ENCODE peak calls at places on chromosomes 5 and 9, in five cellular contexts. One of them, this sample, is unnamed.

GRCh38 chr9:15211994-15212501 is 95.0 kb downstream of the TTC39B start:
- DNase-seq in NCI-H526 treated with DMSO at 0.1 percent for 48 hours: peak
- DNase-seq in SW 1271: no peak
- DNase-seq in tibial artery: no peak
- DNase-seq in NCI-H69: no peak
- DNase-seq in this sample: peak

GRCh38 chr9:124291801-124292396 is 34.1 kb downstream of the NEK6 start:
- DNase-seq in NCI-H526 treated with DMSO at 0.1 percent for 48 hours: no peak
- DNase-seq in NCI-H69: no peak
- DNase-seq in SW 1271: no peak
- DNase-seq in tibial artery: peak
- DNase-seq in this sample: no peak

GRCh38 chr5:34639852-34640626 is 16.1 kb upstream of the RAI14 start:
- DNase-seq in NCI-H526 treated with DMSO at 0.1 percent for 48 hours: no peak
- DNase-seq in SW 1271: no peak
- DNase-seq in NCI-H69: no peak
- DNase-seq in tibial artery: no peak
- DNase-seq in this sample: no peak

GRCh38 chr5:154713615-154714125 is 41.5 kb upstream of the LARP1 start:
- DNase-seq in NCI-H526 treated with DMSO at 0.1 percent for 48 hours: no peak
- DNase-seq in NCI-H69: peak
- DNase-seq in tibial artery: no peak
- DNase-seq in SW 1271: no peak
- DNase-seq in this sample: peak

GRCh38 chr5:158456756-158457155 is 597.8 kb upstream of the CLINT1 start:
- DNase-seq in SW 1271: no peak
- DNase-seq in tibial artery: no peak
- DNase-seq in NCI-H526 treated with DMSO at 0.1 percent for 48 hours: no peak
- DNase-seq in NCI-H69: no peak
- DNase-seq in this sample: peak

GRCh38 chr9:125587819-125588460 is 119.1 kb downstream of the MAPKAP1 start:
- DNase-seq in NCI-H69: no peak
- DNase-seq in tibial artery: no peak
- DNase-seq in NCI-H526 treated with DMSO at 0.1 percent for 48 hours: no peak
- DNase-seq in SW 1271: no peak
- DNase-seq in this sample: no peak

GRCh38 chr9:89463986-89464901 is 33.7 kb downstream of the SEMA4D start:
- DNase-seq in SW 1271: no peak
- DNase-seq in NCI-H526 treated with DMSO at 0.1 percent for 48 hours: no peak
- DNase-seq in tibial artery: peak
- DNase-seq in NCI-H69: no peak
- DNase-seq in this sample: no peak

GRCh38 chr9:127897194-127897692 is 2.2 kb downstream of the ST6GALNAC6 start:
- DNase-seq in SW 1271: no peak
- DNase-seq in NCI-H526 treated with DMSO at 0.1 percent for 48 hours: no peak
- DNase-seq in tibial artery: peak
- DNase-seq in NCI-H69: peak
- DNase-seq in this sample: no peak

GRCh38 chr5:120568716-120569115 is 104.6 kb downstream of the PRR16 start:
- DNase-seq in SW 1271: no peak
- DNase-seq in NCI-H69: no peak
- DNase-seq in NCI-H526 treated with DMSO at 0.1 percent for 48 hours: no peak
- DNase-seq in tibial artery: no peak
- DNase-seq in this sample: no peak

GRCh38 chr5:177452688-177453638 is 6.3 kb downstream of the PRR7 start:
- DNase-seq in tibial artery: no peak
- DNase-seq in SW 1271: no peak
- DNase-seq in NCI-H69: peak
- DNase-seq in NCI-H526 treated with DMSO at 0.1 percent for 48 hours: no peak
- DNase-seq in this sample: peak

This sample was measured in DMS53.